ENCODE peak calls at places on chromosomes 7 and 10, in six cellular contexts. L is EL; M is RPMI8226; D is cardiac fibroblast; G is lower leg skin; S is stimulated activated CD4-positive, alpha-beta T cell treated with anti-CD3 and anti-CD28 coated beads, Interleukin-2, amount 100 ng/mL, for 48 hours. E is an unnamed sample.

GRCh38 chr10:66925896-66926719 is at the start of gene LRRTM3:
- DNase-seq in S (no peak), D (peak; percentile 87), L (peak; percentile 72), G (no peak), M (peak; percentile 81), E (peak; percentile 8)

GRCh38 chr10:132164801-132165278 is 21.9 kb upstream of the DPYSL4 start:
- DNase-seq in L (no peak), G (no peak), S (no peak), M (no peak), D (no peak), E (no peak)

GRCh38 chr10:74208081-74208480 is 57.1 kb downstream of the ADK start:
- DNase-seq in M (no peak), G (no peak), L (no peak), S (no peak), D (no peak), E (no peak)

GRCh38 chr10:129259128-129259527 is 207.9 kb upstream of the MGMT start:
- DNase-seq in S (no peak), G (no peak), D (no peak), L (no peak), M (no peak), E (no peak)

GRCh38 chr7:129489491-129489890 is 12.8 kb upstream of the SMKR1 start:
- DNase-seq in L (peak; percentile 78), D (peak; percentile 92), G (no peak), S (no peak), M (no peak), E (peak; percentile 86)

GRCh38 chr10:988667-989545 is 672 bp downstream of the GTPBP4 start:
- DNase-seq in D (peak; percentile 56), L (peak; percentile 25), M (no peak), G (no peak), S (no peak), E (no peak)

GRCh38 chr7:116815041-116815440 is 47.3 kb upstream of the CAPZA2 start:
- DNase-seq in S (no peak), D (no peak), G (no peak), M (no peak), L (no peak), E (no peak)

GRCh38 chr7:45575501-45576248 is 1.5 kb downstream of the ADCY1 start:
- DNase-seq in D (no peak), G (no peak), S (no peak), L (no peak), M (peak; percentile 33), E (no peak)

GRCh38 chr7:4108951-4109350 is 573.1 kb upstream of the FOXK1 start:
- DNase-seq in S (no peak), G (no peak), L (no peak), M (peak; percentile 73), D (no peak), E (no peak)

GRCh38 chr10:3427316-3427715 is 254.7 kb upstream of the PITRM1 start:
- DNase-seq in M (no peak), G (no peak), S (no peak), L (peak; percentile 29), D (peak; percentile 32), E (no peak)

GRCh38 chr7:36985866-36986402 is 261.6 kb upstream of the AOAH start:
- DNase-seq in L (no peak), S (no peak), D (no peak), M (no peak), G (no peak), E (no peak)

GRCh38 chr7:151304856-151305255 is 36.8 kb upstream of the NUB1 start:
- DNase-seq in S (no peak), D (no peak), L (peak; percentile 8), M (no peak), G (no peak), E (no peak)

GRCh38 chr10:124539935-124540641 is 78.5 kb downstream of the LHPP start:
- DNase-seq in M (peak; percentile 28), G (no peak), D (peak; percentile 41), L (peak; percentile 28), S (peak; percentile 69), E (no peak)

GRCh38 chr10:103396789-103397087 is 312 bp downstream of the PDCD11 start:
- DNase-seq in G (no peak), L (no peak), S (no peak), D (no peak), M (no peak), E (no peak)

GRCh38 chr7:77362905-77363304 is 53.2 kb downstream of the GSAP start:
- DNase-seq in S (no peak), D (no peak), G (no peak), M (no peak), L (no peak), E (no peak)

GRCh38 chr7:70738080-70738479 is 393.9 kb upstream of the GALNT17 start:
- DNase-seq in L (peak; percentile 2), D (peak; percentile 38), G (peak; percentile 46), S (no peak), M (no peak), E (no peak)

E was measured in SJSA1.